ENCODE peak calls at places on chromosome 9, in eight cellular contexts. A, F, Z, Y, M, S, G and U are unnamed samples.
A peak's percentile ranks its signal among the peaks of the same experiment; 100 is the strongest.

GRCh38 chr9:87540444-87541105 is 42.9 kb downstream of the DAPK1 start:
- DNase-seq in A (no peak), F (no peak), Z (no peak), Y (no peak), M (no peak), S (no peak), G (no peak), U (no peak)

GRCh38 chr9:254516-254915 is 39.9 kb downstream of the DOCK8 start:
- DNase-seq in A (no peak), F (no peak), Z (no peak), Y (no peak), M (no peak), S (no peak), G (no peak), U (no peak)

GRCh38 chr9:16653491-16654407 is 216.7 kb downstream of the BNC2 start:
- DNase-seq in A (no peak), F (no peak), Z (no peak), Y (no peak), M (no peak), S (no peak), G (no peak), U (no peak)

GRCh38 chr9:98968596-98969337 is 25.1 kb downstream of the COL15A1 start:
- DNase-seq in A (no peak), F (no peak), Z (no peak), Y (no peak), M (no peak), S (no peak), G (no peak), U (no peak)

GRCh38 chr9:108033976-108034964 is 544.7 kb upstream of the KLF4 start:
- DNase-seq in A (no peak), F (peak; percentile 81), Z (no peak), Y (no peak), M (peak; percentile 94), S (no peak), G (no peak), U (peak; percentile 84)

GRCh38 chr9:81890104-81890503 is 38.1 kb upstream of the SPATA31D4 start:
- DNase-seq in A (no peak), F (no peak), Z (no peak), Y (no peak), M (no peak), S (no peak), G (no peak), U (no peak)

GRCh38 chr9:36190388-36191289 is at the start of gene CLTA:
- DNase-seq in A (peak; percentile 97), F (peak; percentile 92), Z (peak; percentile 96), Y (peak; percentile 94), M (peak; percentile 99), S (peak; percentile 93), G (peak; percentile 97), U (peak; percentile 99)

GRCh38 chr9:96027271-96028131 is 152.0 kb downstream of the ERCC6L2 start:
- DNase-seq in A (no peak), F (no peak), Z (peak; percentile 33), Y (no peak), M (no peak), S (peak; percentile 65), G (peak; percentile 63), U (no peak)

GRCh38 chr9:132935021-132935420 is 9.4 kb downstream of the TSC1 start:
- DNase-seq in A (no peak), F (no peak), Z (no peak), Y (no peak), M (no peak), S (no peak), G (no peak), U (no peak)

GRCh38 chr9:85884236-85884635 is 56.7 kb upstream of the NAA35 start:
- DNase-seq in A (no peak), F (no peak), Z (no peak), Y (no peak), M (no peak), S (no peak), G (no peak), U (no peak)

GRCh38 chr9:21831841-21832509 is 29.5 kb downstream of the MTAP start:
- DNase-seq in A (no peak), F (peak; percentile 81), Z (no peak), Y (peak; percentile 68), M (peak; percentile 98), S (no peak), G (no peak), U (no peak)

GRCh38 chr9:18632624-18633407 is 158.9 kb downstream of the ADAMTSL1 start:
- DNase-seq in A (no peak), F (peak; percentile 58), Z (no peak), Y (no peak), M (peak; percentile 90), S (no peak), G (no peak), U (peak; percentile 44)

GRCh38 chr9:91431485-91431884 is 7.9 kb upstream of the NFIL3 start:
- DNase-seq in A (no peak), F (no peak), Z (no peak), Y (no peak), M (no peak), S (no peak), G (no peak), U (no peak)

GRCh38 chr9:136090768-136091581 is 4.1 kb downstream of the NACC2 start:
- DNase-seq in A (no peak), F (no peak), Z (peak; percentile 63), Y (no peak), M (no peak), S (peak; percentile 61), G (no peak), U (no peak)

GRCh38 chr9:136090060-136090735 is 4.9 kb downstream of the NACC2 start:
- DNase-seq in A (no peak), F (no peak), Z (no peak), Y (no peak), M (no peak), S (peak; percentile 45), G (no peak), U (no peak)

GRCh38 chr9:136088481-136088938 is 6.6 kb downstream of the NACC2 start:
- DNase-seq in A (no peak), F (no peak), Z (peak; percentile 11), Y (no peak), M (no peak), S (no peak), G (peak; percentile 67), U (no peak)

GRCh38 chr9:136088939-136089696 is 6.0 kb downstream of the NACC2 start:
- DNase-seq in A (no peak), F (no peak), Z (no peak), Y (peak; percentile 3), M (no peak), S (no peak), G (peak; percentile 62), U (no peak)

DNA sequence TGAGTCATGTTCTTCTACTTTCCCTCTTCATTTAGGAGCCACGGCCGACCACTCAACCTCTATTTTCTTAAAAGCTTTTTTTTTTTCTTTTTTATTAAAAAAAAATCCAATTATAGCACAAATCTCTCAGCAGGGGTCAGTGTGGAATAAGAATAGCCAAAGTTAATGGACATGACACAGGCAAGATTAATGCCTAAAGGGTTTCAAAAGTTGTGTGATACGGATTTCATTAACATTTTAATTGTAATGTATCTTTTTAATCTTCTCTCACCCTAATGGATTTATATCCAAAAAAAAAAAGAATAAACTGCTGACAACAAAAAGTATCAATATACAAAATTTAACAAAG is 5.4 kb downstream of the NACC2 start:
- DNase-seq in A (no peak), F (no peak), Z (no peak), Y (peak; percentile 3), M (peak; percentile 39), S (no peak), G (no peak), U (no peak)
- TF ChIP-seq CTCF in A (peak; percentile 10), F (peak; percentile 60), Z (peak; percentile 40), Y (peak; percentile 31), M (peak; percentile 73), S (no peak), G (no peak), U (peak; percentile 22)

GRCh38 chr9:112174223-112174964 is 703 bp downstream of the SUSD1 start:
- DNase-seq in A (peak; percentile 64), F (no peak), Z (peak; percentile 74), Y (peak; percentile 87), M (peak; percentile 16), S (no peak), G (peak; percentile 78), U (peak; percentile 21)

GRCh38 chr9:112174965-112175795 is at the start of gene SUSD1:
- DNase-seq in A (peak; percentile 35), F (no peak), Z (peak; percentile 58), Y (peak; percentile 70), M (no peak), S (peak; percentile 70), G (peak; percentile 76), U (no peak)

GRCh38 chr9:112173489-112174222 is 1.4 kb downstream of the SUSD1 start:
- DNase-seq in A (no peak), F (no peak), Z (no peak), Y (no peak), M (no peak), S (no peak), G (no peak), U (no peak)

GRCh38 chr9:112176410-112177010 is 1.4 kb upstream of the SUSD1 start:
- DNase-seq in A (no peak), F (no peak), Z (no peak), Y (no peak), M (no peak), S (no peak), G (no peak), U (no peak)

DNA sequence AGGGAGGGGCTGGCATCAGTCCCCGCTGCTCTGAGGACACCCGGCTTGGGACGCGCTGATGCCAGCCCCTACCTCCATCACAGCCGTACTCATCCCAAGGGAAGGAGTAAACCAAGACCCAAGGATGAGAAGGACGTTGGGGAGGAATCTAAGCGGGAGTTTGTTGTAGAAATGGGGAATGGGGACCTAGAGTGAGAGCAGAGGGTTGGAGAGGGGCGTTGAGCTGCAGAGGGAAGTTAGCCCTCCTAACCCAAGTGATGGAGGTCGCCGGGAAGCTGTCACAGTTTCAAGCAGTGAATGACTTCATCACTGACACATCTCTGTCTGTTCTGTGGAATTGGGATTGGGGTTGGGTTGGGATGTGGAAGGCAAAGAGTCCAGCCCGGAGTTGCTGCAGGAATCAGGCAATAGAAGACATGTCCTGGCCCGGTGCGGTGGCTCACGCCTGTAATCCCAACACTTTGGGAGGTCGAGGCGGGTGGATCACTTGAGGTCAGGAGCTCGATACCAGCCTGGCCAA is 759 bp upstream of the SUSD1 start:
- DNase-seq in A (no peak), F (no peak), Z (no peak), Y (no peak), M (no peak), S (peak; percentile 47), G (no peak), U (no peak)
- H3K4me3 ChIP-seq in A (no peak overlapping the region), F (no peak overlapping the region), Z (peak overlapping the region; percentile 72), Y (peak overlapping the region; percentile 58), M (no peak overlapping the region), S (peak overlapping the region; percentile 74), G (no peak overlapping the region), U (no peak overlapping the region)

GRCh38 chr9:130970052-130970451 is 31.0 kb upstream of the FIBCD1 start:
- DNase-seq in A (no peak), F (no peak), Z (no peak), Y (no peak), M (no peak), S (no peak), G (no peak), U (no peak)
- TF ChIP-seq CTCF in A (no peak), F (no peak), Z (no peak), Y (no peak), M (no peak), S (no peak), G (no peak), U (no peak)

DNA sequence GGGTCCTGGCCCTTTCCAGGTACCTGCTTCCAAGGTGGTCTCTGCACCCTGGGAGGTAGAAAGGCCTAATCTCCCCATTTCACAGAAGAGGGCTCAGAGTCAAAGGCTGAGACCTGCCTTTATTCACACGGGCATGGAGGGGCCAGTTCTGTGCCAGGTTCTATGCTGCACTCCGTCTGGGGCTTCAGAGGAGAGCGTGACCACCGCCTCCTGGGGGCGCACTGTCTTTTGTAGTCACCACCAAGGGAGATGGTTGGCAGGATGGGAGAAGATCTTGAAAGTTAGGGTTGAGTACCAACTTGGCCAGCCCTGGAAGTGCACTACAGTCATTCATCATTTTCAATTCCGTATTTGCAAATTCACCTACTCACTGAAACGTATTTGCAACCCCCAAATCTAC is 23.7 kb upstream of the PRDM12 start:
- DNase-seq in A (no peak), F (no peak), Z (no peak), Y (no peak), M (no peak), S (no peak), G (no peak), U (no peak)
- H3K4me3 ChIP-seq in A (no peak overlapping the region), F (no peak overlapping the region), Z (no peak overlapping the region), Y (no peak overlapping the region), M (no peak overlapping the region), S (no peak overlapping the region), G (no peak overlapping the region), U (no peak overlapping the region)